ENCODE peak calls at places on chromosomes 11 and 22, in five cellular contexts. I is body of pancreas, W is GM06990, P is lung, X is ascending aorta. V is an unnamed sample.

GRCh38 chr11:10597877-10598341 is 29.4 kb upstream of the LYVE1 start:
- DNase-seq in X (no peak), P (no peak), I (no peak), W (no peak), V (no peak)

GRCh38 chr22:28232231-28232630 is 313.2 kb upstream of the PITPNB start:
- DNase-seq in P (no peak), I (no peak), W (no peak), X (no peak), V (no peak)

GRCh38 chr22:42371112-42371900 is 60.9 kb downstream of the NFAM1 start:
- DNase-seq in X (no peak), I (no peak), P (no peak), W (no peak), V (no peak)

GRCh38 chr11:57476883-57477506 is 16.7 kb downstream of the RTN4RL2 start:
- DNase-seq in P (no peak), X (no peak), I (peak), W (peak), V (no peak)

GRCh38 chr11:83069441-83070043 is 2.2 kb downstream of the RAB30 start:
- DNase-seq in P (no peak), W (no peak), I (no peak), X (no peak), V (peak)

GRCh38 chr22:21603973-21604372 is 25.8 kb downstream of the YDJC start:
- DNase-seq in X (no peak), W (no peak), I (no peak), P (no peak), V (no peak)

GRCh38 chr11:112216591-112217105 is 9.6 kb upstream of the PTS start:
- DNase-seq in P (no peak), X (no peak), W (no peak), I (no peak), V (no peak)

GRCh38 chr11:88384678-88385015 is 47.1 kb upstream of the CTSC start:
- DNase-seq in I (no peak), X (no peak), W (no peak), P (no peak), V (no peak)

GRCh38 chr22:47169801-47170140 is 407.3 kb downstream of the TBC1D22A start:
- DNase-seq in X (peak), W (no peak), I (no peak), P (no peak), V (no peak)

GRCh38 chr11:134863294-134863693 is 451.3 kb upstream of the B3GAT1 start:
- DNase-seq in P (no peak), X (no peak), W (no peak), I (no peak), V (no peak)

GRCh38 chr11:46356911-46357482 is 9.7 kb downstream of the DGKZ start:
- DNase-seq in I (no peak), W (no peak), X (no peak), P (no peak), V (no peak)

GRCh38 chr11:109605006-109605405 is 183.0 kb downstream of the C11orf87 start:
- DNase-seq in W (no peak), X (no peak), P (no peak), I (no peak), V (no peak)

GRCh38 chr11:133134561-133135173 is 397.6 kb downstream of the OPCML start:
- DNase-seq in W (peak), I (peak), P (peak), X (no peak), V (peak)

GRCh38 chr11:66688561-66689534 is 11.2 kb upstream of the RBM4B start:
- DNase-seq in I (no peak), P (no peak), W (no peak), X (no peak), V (no peak)

GRCh38 chr11:17695454-17696441 is 23.6 kb upstream of the MYOD1 start:
- DNase-seq in W (no peak), I (no peak), P (no peak), X (no peak), V (no peak)

GRCh38 chr11:118907051-118907748 is 18.5 kb downstream of the BCL9L start:
- DNase-seq in I (peak), P (peak), W (peak), X (peak), V (peak)

GRCh38 chr22:16917144-16918003 is 90.6 kb downstream of the GAB4 start:
- DNase-seq in W (peak), X (no peak), P (peak), I (peak), V (peak)

GRCh38 chr11:110587129-110587528 is 125.1 kb downstream of the ARHGAP20 start:
- DNase-seq in W (no peak), X (no peak), I (no peak), P (no peak), V (no peak)

GRCh38 chr11:118263694-118264567 is at the start of gene MPZL2:
- DNase-seq in I (peak), P (peak), W (no peak), X (no peak), V (peak)

GRCh38 chr22:32950366-32950765 is 107.8 kb downstream of the SYN3 start:
- DNase-seq in X (no peak), I (no peak), P (no peak), W (no peak), V (no peak)

GRCh38 chr11:57776577-57776976 is 15.0 kb downstream of the CTNND1 start:
- DNase-seq in P (no peak), W (no peak), X (no peak), I (no peak), V (no peak)

GRCh38 chr11:37616291-37616690 is 1018.3 kb upstream of the RAG2 start:
- DNase-seq in I (no peak), P (no peak), W (no peak), X (no peak), V (no peak)
- H3K4me3 ChIP-seq in I (no peak), P (no peak), W (no peak), X (no peak), V (no peak)

DNA sequence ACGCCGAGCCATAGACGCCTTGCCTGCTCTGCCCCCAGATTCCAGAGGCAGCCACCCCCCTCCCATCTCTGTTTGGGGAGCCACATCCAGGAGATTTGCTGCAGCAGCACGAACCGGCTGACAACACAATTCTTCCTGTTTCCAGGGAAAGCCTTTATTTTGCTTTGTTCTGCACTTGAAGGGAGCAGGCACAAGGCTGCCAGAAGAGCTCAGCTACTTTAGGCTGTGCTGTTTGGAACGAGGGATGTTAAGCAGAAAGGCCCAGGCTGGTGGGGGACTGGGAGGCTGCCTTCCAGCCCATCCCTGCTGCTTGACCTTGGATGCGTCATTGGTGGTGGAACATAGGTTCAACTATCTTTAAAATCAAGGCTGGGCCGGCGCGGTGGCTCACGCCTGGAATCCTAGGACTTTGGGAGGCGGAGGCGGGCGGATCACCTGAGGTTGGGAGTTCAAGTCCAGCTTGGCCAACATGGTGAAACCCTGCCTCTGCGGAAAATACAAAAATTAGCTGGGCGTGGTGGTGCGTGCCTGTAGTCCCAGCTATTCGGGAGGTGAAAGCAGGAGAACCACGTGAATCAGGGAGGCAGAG is 243.9 kb downstream of the MIAT start:
- DNase-seq in I (no peak), X (no peak), W (no peak), P (no peak), V (no peak)
- H3K4me3 ChIP-seq in I (no peak), X (no peak), W (no peak), P (no peak), V (no peak)

GRCh38 chr22:29478326-29479276 is 1.4 kb upstream of the NEFH start:
- DNase-seq in X (no peak), P (no peak), I (peak), W (no peak), V (peak)
- H3K4me3 ChIP-seq in X (no peak), P (no peak), I (no peak), W (no peak), V (no peak)

DNA sequence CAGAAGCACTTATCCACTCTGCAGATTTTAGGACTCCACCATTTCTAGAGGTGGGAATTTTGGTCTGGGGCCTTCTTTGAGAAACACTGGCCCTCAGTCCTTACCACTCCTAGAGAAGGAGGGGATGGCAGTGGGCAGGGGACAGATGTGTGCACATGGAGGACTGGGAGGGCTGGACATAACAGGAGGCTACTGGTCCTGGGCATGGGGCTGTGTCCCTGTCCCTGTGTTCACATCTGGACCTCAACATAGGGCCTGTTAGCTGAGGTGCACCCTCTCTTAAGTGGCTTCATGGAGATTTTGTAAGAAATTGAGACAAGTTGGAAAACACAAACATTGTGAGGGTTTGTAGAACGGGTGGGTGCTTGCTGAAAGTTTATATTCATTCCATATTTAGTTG is 103.4 kb downstream of the ATXN10 start:
- DNase-seq in X (no peak), P (no peak), I (no peak), W (no peak), V (no peak)
- H3K4me3 ChIP-seq in X (no peak), P (no peak), I (no peak), W (peak), V (no peak)

DNA sequence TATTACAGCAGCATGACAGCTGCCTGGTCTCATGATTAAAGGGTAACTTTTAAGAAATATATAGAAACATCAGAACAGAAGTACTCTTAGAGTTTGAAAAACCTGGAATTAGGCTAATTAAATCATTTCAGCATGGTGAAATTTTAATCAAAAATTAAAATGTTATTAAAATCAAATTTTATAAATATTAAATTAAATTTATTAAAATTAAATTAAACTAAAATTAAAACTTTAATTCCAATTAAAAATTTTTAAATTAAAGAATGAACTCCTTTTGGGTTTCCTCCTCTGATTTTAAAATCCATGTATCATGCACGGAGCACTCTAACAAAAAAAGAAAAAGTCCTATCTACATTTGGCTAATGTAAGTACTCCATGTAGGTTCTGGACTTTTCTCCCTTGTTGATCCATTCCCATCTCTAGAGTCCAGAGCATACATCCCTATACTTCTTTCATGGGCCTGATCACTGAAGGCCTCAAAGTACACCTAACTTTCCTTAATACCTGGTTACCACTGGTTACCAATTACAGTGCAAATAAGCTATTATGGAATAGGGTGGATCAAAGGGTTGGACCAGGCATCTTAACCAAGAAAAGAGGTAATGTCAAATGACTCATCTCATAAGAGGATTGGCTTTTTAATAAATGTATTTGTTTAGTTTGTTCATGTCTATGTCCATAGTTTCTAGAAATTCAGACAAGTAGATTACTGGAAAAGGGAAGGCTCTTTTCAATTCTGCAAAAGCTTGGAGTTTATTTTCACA is 48.4 kb upstream of the MUC15 start:
- DNase-seq in I (no peak), X (no peak), P (no peak), W (no peak), V (no peak)
- H3K4me3 ChIP-seq in I (no peak), X (no peak), P (no peak), W (no peak), V (no peak)

GRCh38 chr11:101584129-101584515 is 315 bp upstream of the TRPC6 start:
- DNase-seq in P (no peak), X (no peak), W (no peak), I (no peak), V (no peak)

GRCh38 chr11:101586965-101587364 is 3.2 kb upstream of the TRPC6 start:
- DNase-seq in W (no peak), I (no peak), X (no peak), P (no peak), V (no peak)

GRCh38 chr11:101584651-101585050 is 844 bp upstream of the TRPC6 start:
- DNase-seq in X (no peak), W (no peak), I (no peak), P (no peak), V (no peak)

GRCh38 chr11:101583180-101584128 is at the start of gene TRPC6:
- DNase-seq in P (no peak), I (peak), X (no peak), W (no peak), V (no peak)

DNA sequence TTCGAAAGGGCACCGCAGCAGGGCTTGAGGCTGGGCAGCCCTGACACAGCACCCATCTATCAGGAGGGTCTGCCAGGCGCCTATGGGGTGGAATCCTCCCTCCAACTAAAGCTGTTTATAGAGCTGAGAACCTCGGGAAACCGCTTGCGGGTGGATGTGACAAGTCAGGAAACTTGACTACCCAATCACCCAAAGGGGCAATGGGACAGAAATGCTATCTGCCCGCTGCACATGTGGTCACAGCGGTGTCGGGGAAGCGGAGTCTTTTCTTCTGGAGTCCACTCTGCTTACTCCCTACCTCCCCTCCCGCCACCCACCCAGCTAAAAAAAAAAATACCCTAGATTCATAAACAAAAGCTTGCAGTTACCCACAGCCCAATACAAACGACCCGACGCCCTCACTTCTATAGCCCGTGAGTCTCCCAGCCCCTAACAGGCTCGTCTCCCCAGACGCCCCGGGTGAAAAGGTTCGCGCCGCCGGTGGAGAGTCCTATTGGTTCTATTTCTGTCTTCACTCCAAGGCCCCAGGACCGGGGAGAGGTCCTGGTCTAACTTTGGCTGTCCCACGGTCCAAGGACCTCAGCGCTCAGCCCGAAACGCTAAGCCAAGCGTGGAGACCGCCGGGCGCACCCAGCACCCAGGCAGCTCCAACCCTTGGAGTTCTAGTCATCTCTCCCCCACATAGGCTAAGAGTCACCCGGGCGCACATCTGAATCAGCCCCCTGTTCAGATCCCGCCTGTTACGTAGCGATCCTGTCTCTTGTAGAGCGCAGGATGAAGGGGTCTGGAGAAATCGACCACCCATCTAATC is 1.4 kb downstream of the TRPC6 start:
- DNase-seq in I (no peak), W (no peak), P (no peak), X (no peak), V (no peak)
- H3K4me3 ChIP-seq in I (no peak), W (no peak), P (peak), X (peak), V (no peak)